ENCODE peak calls at places on chromosomes 13 and 19, in eight cellular contexts. R, B, A, U, M, K, F and P are unnamed samples.
A peak's percentile ranks its signal among the peaks of the same experiment; 100 is the strongest.

GRCh38 chr19:1019980-1020867 is 699 bp downstream of the TMEM259 start:
- DNase-seq in M (no peak), B (peak; percentile 32), R (peak; percentile 25), U (peak; percentile 47), F (no peak), A (peak; percentile 55), K (no peak), P (peak; percentile 30)

GRCh38 chr13:108346376-108346775 is 76.9 kb downstream of the TNFSF13B start:
- DNase-seq in F (no peak), M (no peak), B (no peak), U (no peak), R (peak; percentile 5), A (peak; percentile 28), K (no peak), P (no peak)

GRCh38 chr19:58374200-58374599 is 6.6 kb downstream of the ZNF837 start:
- DNase-seq in M (no peak), U (no peak), B (no peak), A (no peak), F (no peak), K (no peak), R (no peak), P (no peak)

GRCh38 chr19:38417544-38418506 is 8.2 kb downstream of the RASGRP4 start:
- DNase-seq in R (peak; percentile 35), K (peak; percentile 56), F (no peak), M (no peak), A (peak; percentile 75), B (peak; percentile 57), U (no peak), P (peak; percentile 74)

GRCh38 chr13:46553886-46554855 is 1.2 kb downstream of the LRCH1 start:
- DNase-seq in U (peak; percentile 79), F (peak; percentile 70), A (peak; percentile 78), K (peak; percentile 75), B (peak; percentile 65), M (peak; percentile 82), R (peak; percentile 89), P (peak; percentile 79)

GRCh38 chr13:25384747-25385270 is 13.0 kb downstream of the ATP8A2 start:
- DNase-seq in K (no peak), U (no peak), R (no peak), B (no peak), F (no peak), A (no peak), M (no peak), P (no peak)

GRCh38 chr19:4575267-4575793 is 15.8 kb upstream of the SEMA6B start:
- DNase-seq in U (no peak), F (peak; percentile 92), R (peak; percentile 45), A (peak; percentile 21), M (peak; percentile 91), B (no peak), K (no peak), P (peak; percentile 97)

GRCh38 chr13:33870046-33870668 is 52.2 kb downstream of the RFC3 start:
- DNase-seq in R (no peak), A (no peak), B (no peak), F (no peak), M (no peak), K (no peak), U (no peak), P (peak; percentile 19)

GRCh38 chr19:1773173-1773572 is 19.9 kb downstream of the ONECUT3 start:
- DNase-seq in U (no peak), K (no peak), M (no peak), R (peak; percentile 94), F (peak; percentile 76), A (no peak), B (no peak), P (peak; percentile 44)

GRCh38 chr19:35717665-35718344 is at the start of gene KMT2B:
- DNase-seq in R (peak; percentile 97), U (no peak), M (peak; percentile 98), K (peak; percentile 99), B (no peak), A (no peak), F (peak; percentile 96), P (no peak)